ENCODE peak calls at places on chromosomes 1 and 21, in eight cellular contexts. O is MM.1S, R is pancreas, U is cardiac muscle cell, X is stomach, G is mammary epithelial cell, D is AG09309, H is PC-3. W is an unnamed sample.

GRCh38 chr1:36351222-36351977 is 28.0 kb upstream of the EVA1B start:
- DNase-seq in X (no peak), G (peak), O (no peak), U (peak), R (no peak), H (peak), D (no peak), W (peak)

GRCh38 chr1:180911640-180912161 is 996 bp upstream of the KIAA1614 start:
- DNase-seq in G (no peak), U (peak), H (no peak), D (no peak), X (no peak), O (no peak), R (no peak), W (no peak)

GRCh38 chr1:156705918-156706646 is 699 bp upstream of the CRABP2 start:
- DNase-seq in H (peak), D (no peak), X (peak), O (peak), U (peak), G (no peak), R (peak), W (no peak)

GRCh38 chr1:28436211-28436769 is 66.8 kb downstream of the PHACTR4 start:
- DNase-seq in G (no peak), D (no peak), R (no peak), X (no peak), H (peak), O (no peak), U (no peak), W (no peak)

GRCh38 chr1:206842851-206843250 is 22.6 kb upstream of the IL20 start:
- DNase-seq in G (peak), U (no peak), O (no peak), X (no peak), D (no peak), H (no peak), R (no peak), W (no peak)

GRCh38 chr1:18962121-18962721 is 5.7 kb upstream of the IFFO2 start:
- DNase-seq in X (no peak), H (no peak), R (no peak), U (no peak), O (no peak), G (peak), D (no peak), W (no peak)

GRCh38 chr1:28878796-28879195 is 35.6 kb upstream of the EPB41 start:
- DNase-seq in U (no peak), O (no peak), D (no peak), H (no peak), X (no peak), R (no peak), G (no peak), W (peak)

GRCh38 chr1:162619076-162619475 is 13.2 kb upstream of the DDR2 start:
- DNase-seq in R (no peak), U (no peak), D (no peak), G (no peak), X (no peak), H (no peak), O (no peak), W (no peak)

GRCh38 chr1:167707942-167708341 is 13.8 kb upstream of the MPZL1 start:
- DNase-seq in O (no peak), D (no peak), R (no peak), X (no peak), H (peak), U (no peak), G (peak), W (peak)

GRCh38 chr1:66752671-66753371 is 562 bp downstream of the DYNLT5 start:
- DNase-seq in D (no peak), X (no peak), R (no peak), H (no peak), O (no peak), G (no peak), U (no peak), W (no peak)

GRCh38 chr1:3821004-3821933 is 25.0 kb upstream of the LRRC47 start:
- DNase-seq in H (no peak), D (no peak), R (peak), U (no peak), G (no peak), O (no peak), X (no peak), W (no peak)

GRCh38 chr1:25699501-25700089 is 83.0 kb downstream of the MAN1C1 start:
- DNase-seq in U (no peak), H (no peak), X (no peak), O (no peak), G (no peak), R (no peak), D (no peak), W (no peak)

GRCh38 chr1:39668894-39669293 is 3.0 kb downstream of the NT5C1A start:
- DNase-seq in H (no peak), G (no peak), D (no peak), U (no peak), O (no peak), X (no peak), R (no peak), W (no peak)

GRCh38 chr1:18404460-18404859 is 76.3 kb upstream of the KLHDC7A start:
- DNase-seq in O (no peak), D (no peak), H (no peak), G (no peak), U (no peak), R (no peak), X (no peak), W (no peak)

GRCh38 chr21:39775816-39776215 is 30.8 kb downstream of the IGSF5 start:
- DNase-seq in O (no peak), R (no peak), H (no peak), G (no peak), U (no peak), D (no peak), X (no peak), W (no peak)

GRCh38 chr1:178931843-178932551 is 61.1 kb upstream of the ANGPTL1 start:
- DNase-seq in G (no peak), D (no peak), H (no peak), X (no peak), U (peak), O (no peak), R (no peak), W (no peak)

GRCh38 chr1:89952021-89952995 is 42.6 kb upstream of the ZNF326 start:
- DNase-seq in D (peak), O (no peak), U (peak), R (no peak), G (no peak), X (no peak), H (peak), W (no peak)

GRCh38 chr1:156750932-156751723 is at the start of gene HDGF:
- DNase-seq in H (no peak), U (peak), G (peak), D (no peak), R (peak), X (peak), O (peak), W (no peak)

GRCh38 chr1:73839922-73840321 is 358.1 kb downstream of the LRRIQ3 start:
- DNase-seq in O (peak), X (no peak), G (peak), H (peak), D (no peak), R (no peak), U (peak), W (peak)

GRCh38 chr1:35544976-35545375 is 12.2 kb downstream of the KIAA0319L start:
- DNase-seq in R (no peak), D (no peak), U (peak), O (peak), H (peak), X (no peak), G (no peak), W (no peak)

GRCh38 chr1:35659589-35659988 is 18.3 kb upstream of the PSMB2 start:
- DNase-seq in G (no peak), R (no peak), X (no peak), D (no peak), O (no peak), H (no peak), U (no peak), W (no peak)

GRCh38 chr1:205214756-205215155 is 3.3 kb upstream of the DSTYK start:
- DNase-seq in X (no peak), R (no peak), H (no peak), U (no peak), D (no peak), G (no peak), O (no peak), W (no peak)

GRCh38 chr1:172356620-172357019 is 63.9 kb upstream of the C1orf105 start:
- DNase-seq in X (no peak), G (peak), U (peak), O (no peak), R (no peak), D (peak), H (peak), W (peak)

GRCh38 chr1:25731148-25731547 is 68.8 kb upstream of the SELENON start:
- DNase-seq in R (no peak), H (no peak), G (no peak), D (no peak), O (no peak), X (no peak), U (no peak), W (no peak)

DNA sequence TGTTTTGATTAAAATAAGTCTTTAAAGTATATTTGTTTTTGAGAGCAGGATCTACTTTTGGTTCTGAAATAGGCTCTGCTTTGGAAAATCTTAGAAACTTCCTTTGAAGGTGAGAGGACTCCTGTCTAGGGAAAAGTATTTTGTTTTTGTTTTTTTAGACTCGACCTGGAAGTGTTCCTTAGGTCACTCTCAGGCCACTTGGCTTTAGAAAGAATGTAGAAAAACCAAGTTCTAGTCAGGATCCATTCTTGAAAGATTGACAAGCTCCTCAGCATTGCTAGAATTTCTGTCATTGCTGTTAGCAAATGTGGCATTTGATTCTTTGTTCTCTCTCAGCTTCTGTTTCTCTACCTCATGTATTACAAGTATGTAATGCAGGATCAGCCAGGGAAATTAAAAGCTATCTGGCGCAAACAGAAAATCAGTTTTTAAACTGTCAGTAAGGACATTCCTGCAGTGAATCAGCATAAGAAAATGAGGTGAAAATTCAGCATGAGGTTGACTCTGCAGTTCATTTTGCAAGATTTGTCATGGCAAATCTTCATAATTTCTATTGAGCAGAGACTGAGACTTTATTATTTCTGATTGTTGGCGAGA is 12.4 kb downstream of the NTPCR start:
- DNase-seq in H (no peak), D (no peak), O (no peak), U (peak), G (no peak), R (no peak), X (no peak), W (no peak)
- H3K4me3 ChIP-seq in H (no peak), D (no peak), O (no peak), U (no peak), G (no peak), R (no peak), X (no peak), W (no peak)

GRCh38 chr1:53592985-53593757 is 134.0 kb downstream of the DMRTB1 start:
- DNase-seq in O (no peak), R (no peak), G (no peak), H (no peak), U (no peak), X (no peak), D (no peak), W (no peak)

GRCh38 chr1:53591924-53592323 is 132.7 kb downstream of the DMRTB1 start:
- DNase-seq in R (no peak), G (no peak), H (no peak), O (no peak), X (no peak), D (no peak), U (no peak), W (no peak)

GRCh38 chr1:53592521-53592982 is 133.4 kb downstream of the DMRTB1 start:
- DNase-seq in X (peak), D (peak), R (no peak), U (peak), H (peak), O (no peak), G (peak), W (peak)

GRCh38 chr1:53594391-53595180 is 135.4 kb downstream of the DMRTB1 start:
- DNase-seq in R (no peak), H (no peak), U (no peak), O (no peak), X (no peak), D (no peak), G (no peak), W (no peak)

GRCh38 chr1:53593758-53594380 is 134.7 kb downstream of the DMRTB1 start:
- DNase-seq in U (peak), O (no peak), G (no peak), D (no peak), X (peak), H (no peak), R (no peak), W (no peak)
- TF ChIP-seq CTCF in U (peak), O (no peak), G (no peak), D (no peak), X (peak), H (no peak), R (no peak), W (peak)

DNA sequence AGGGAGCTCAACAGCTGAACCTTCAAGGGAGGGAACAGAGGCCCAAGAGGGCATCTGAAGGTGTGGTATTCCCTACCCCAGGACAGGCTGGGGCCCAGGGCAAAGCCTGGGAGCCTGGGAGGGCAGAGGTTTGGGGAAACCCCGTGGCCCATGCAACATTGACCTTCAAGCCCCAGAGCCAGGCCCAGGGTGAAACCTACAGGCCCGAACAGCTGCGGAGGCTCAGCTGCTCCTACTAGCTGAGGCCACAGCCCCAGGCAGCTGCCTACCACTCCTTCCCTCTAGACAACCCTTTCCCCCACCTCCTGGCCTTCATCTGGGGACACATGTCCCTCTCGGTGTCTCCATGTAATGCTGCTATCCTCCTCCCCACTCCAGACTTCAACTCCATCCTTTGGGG is 3.2 kb downstream of the LAD1 start:
- DNase-seq in X (no peak), U (no peak), H (no peak), O (no peak), R (no peak), D (no peak), G (no peak), W (no peak)
- H3K4me3 ChIP-seq in X (no peak), U (no peak), H (peak), O (no peak), R (peak), D (no peak), G (no peak), W (no peak)

DNA sequence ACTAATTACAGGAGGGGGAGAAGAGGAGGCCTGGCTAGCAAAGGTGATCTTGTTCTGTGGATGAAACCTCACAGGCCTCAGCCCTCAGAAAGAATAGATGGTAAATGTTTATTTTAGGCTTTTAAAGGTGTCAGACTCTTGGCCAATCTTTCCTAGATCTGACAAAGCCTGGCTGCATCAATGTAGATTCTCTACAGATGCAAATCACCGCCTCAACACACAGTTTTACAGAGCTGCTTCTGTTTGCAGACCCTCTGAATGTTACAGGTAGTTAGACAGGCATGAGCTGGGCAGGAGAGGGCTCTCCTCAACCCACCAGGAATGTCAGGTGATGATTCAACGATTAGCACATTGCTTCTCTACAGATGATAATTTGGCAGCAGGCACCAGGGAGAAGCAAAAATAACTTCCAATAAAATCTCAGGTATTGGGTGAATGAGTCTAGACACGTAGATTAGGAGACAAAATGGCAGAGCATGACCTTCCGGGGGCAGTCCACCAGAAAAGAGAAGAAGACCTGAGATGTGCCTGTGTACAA is 105.4 kb upstream of the VANGL1 start:
- DNase-seq in O (no peak), R (no peak), G (peak), D (no peak), U (no peak), H (no peak), X (no peak), W (peak)
- TF ChIP-seq CTCF in O (no peak), R (no peak), G (no peak), D (no peak), U (no peak), H (no peak), X (no peak), W (no peak)

DNA sequence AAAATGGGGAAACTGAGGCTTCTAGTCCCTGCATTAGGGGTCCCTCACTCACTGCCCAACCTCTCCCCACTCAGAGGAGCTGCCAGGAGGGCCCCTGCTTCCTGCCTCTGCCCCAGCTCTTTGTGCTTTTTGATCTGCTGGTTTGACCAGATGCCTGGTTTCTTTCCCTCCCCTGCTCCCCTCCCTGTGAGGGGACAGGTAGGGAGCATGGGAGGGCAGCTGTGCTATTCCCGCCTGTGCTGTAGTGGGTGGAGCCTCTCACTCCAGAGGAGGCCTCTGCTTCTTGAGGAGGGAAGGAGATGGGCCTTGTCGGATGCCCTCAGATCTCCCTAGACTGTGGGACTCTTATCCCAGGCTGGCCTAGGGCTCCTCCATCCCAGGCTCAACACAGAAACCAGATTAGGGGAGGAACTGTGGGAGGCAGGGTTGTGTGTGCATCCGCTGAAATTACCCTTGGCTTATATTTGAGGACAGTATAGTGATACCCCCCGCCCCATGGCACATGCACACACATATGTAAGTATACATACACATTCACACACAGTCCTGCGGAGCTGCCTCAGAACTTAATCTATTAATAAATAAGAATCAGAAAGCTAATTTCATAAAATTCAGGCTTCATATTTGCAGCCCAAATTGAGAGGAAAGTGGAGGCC is 4.6 kb downstream of the BOLA1 start:
- DNase-seq in X (no peak), H (no peak), D (no peak), G (no peak), U (no peak), R (no peak), O (no peak), W (no peak)
- H3K4me3 ChIP-seq in X (no peak), H (no peak), D (no peak), G (no peak), U (no peak), R (no peak), O (no peak), W (no peak)

GRCh38 chr1:20158358-20159070 is 19.4 kb downstream of the PLA2G2F start:
- DNase-seq in R (no peak), U (no peak), X (no peak), H (peak), G (peak), O (no peak), D (no peak), W (peak)
- TF ChIP-seq CTCF in R (no peak), U (no peak), X (no peak), H (peak), G (peak), O (no peak), D (no peak), W (no peak)

GRCh38 chr1:159014003-159014571 is 4.4 kb downstream of the IFI16 start:
- DNase-seq in O (no peak), U (no peak), H (no peak), X (no peak), G (no peak), R (no peak), D (no peak), W (no peak)
- H3K4me3 ChIP-seq in O (no peak), U (no peak), H (no peak), X (peak), G (no peak), R (peak), D (no peak), W (no peak)

W was measured in bronchial epithelial cell.